ENCODE peak calls at places on chromosomes 3 and 15, in six cellular contexts. One of them, this sample, is unnamed.

GRCh38 chr15:76366714-76367113 is 30.1 kb downstream of the ISL2 start:
- DNase-seq in GM12878: no peak
- DNase-seq in fibroblast of lung: no peak
- DNase-seq in DND-41: no peak
- DNase-seq in astrocyte: no peak
- DNase-seq in IMR-90: no peak
- DNase-seq in this sample: no peak

GRCh38 chr3:30611613-30612421 is 5.4 kb downstream of the TGFBR2 start:
- DNase-seq in GM12878: no peak
- DNase-seq in fibroblast of lung: no peak
- DNase-seq in DND-41: peak
- DNase-seq in astrocyte: peak
- DNase-seq in IMR-90: peak
- DNase-seq in this sample: peak

GRCh38 chr3:64240445-64240844 is 15.2 kb upstream of the PRICKLE2 start:
- DNase-seq in GM12878: no peak
- DNase-seq in fibroblast of lung: no peak
- DNase-seq in DND-41: no peak
- DNase-seq in astrocyte: no peak
- DNase-seq in IMR-90: no peak
- DNase-seq in this sample: no peak

GRCh38 chr15:43776718-43777292 is at the start of gene ELL3:
- DNase-seq in GM12878: no peak
- DNase-seq in fibroblast of lung: peak
- DNase-seq in DND-41: peak
- DNase-seq in astrocyte: no peak
- DNase-seq in IMR-90: peak
- DNase-seq in this sample: no peak

GRCh38 chr15:56732881-56733130 is 503 bp downstream of the ZNF280D start:
- DNase-seq in GM12878: no peak
- DNase-seq in fibroblast of lung: no peak
- DNase-seq in DND-41: no peak
- DNase-seq in astrocyte: peak
- DNase-seq in IMR-90: no peak
- DNase-seq in this sample: no peak

GRCh38 chr15:27589260-27589659 is 509.9 kb downstream of the OCA2 start:
- DNase-seq in GM12878: no peak
- DNase-seq in fibroblast of lung: no peak
- DNase-seq in DND-41: peak
- DNase-seq in astrocyte: no peak
- DNase-seq in IMR-90: no peak
- DNase-seq in this sample: no peak

GRCh38 chr3:73470851-73471250 is 153.9 kb downstream of the PDZRN3 start:
- DNase-seq in GM12878: no peak
- DNase-seq in fibroblast of lung: no peak
- DNase-seq in DND-41: no peak
- DNase-seq in astrocyte: no peak
- DNase-seq in IMR-90: no peak
- DNase-seq in this sample: no peak

GRCh38 chr15:51341366-51342248 is at the start of gene GLDN:
- DNase-seq in GM12878: no peak
- DNase-seq in fibroblast of lung: peak
- DNase-seq in DND-41: no peak
- DNase-seq in astrocyte: peak
- DNase-seq in IMR-90: peak
- DNase-seq in this sample: no peak

GRCh38 chr3:98901032-98901464 is 447 bp downstream of the DCBLD2 start:
- DNase-seq in GM12878: no peak
- DNase-seq in fibroblast of lung: peak
- DNase-seq in DND-41: peak
- DNase-seq in astrocyte: no peak
- DNase-seq in IMR-90: peak
- DNase-seq in this sample: no peak

GRCh38 chr15:43406192-43406591 is 35.3 kb downstream of the TUBGCP4 start:
- DNase-seq in GM12878: no peak
- DNase-seq in fibroblast of lung: no peak
- DNase-seq in DND-41: no peak
- DNase-seq in astrocyte: no peak
- DNase-seq in IMR-90: no peak
- DNase-seq in this sample: no peak

GRCh38 chr3:35044185-35044584 is 595.1 kb upstream of the ARPP21 start:
- DNase-seq in GM12878: no peak
- DNase-seq in fibroblast of lung: no peak
- DNase-seq in DND-41: peak
- DNase-seq in astrocyte: no peak
- DNase-seq in IMR-90: no peak
- DNase-seq in this sample: no peak

GRCh38 chr3:58800032-58800431 is 133.5 kb upstream of the FAM3D start:
- DNase-seq in GM12878: no peak
- DNase-seq in fibroblast of lung: no peak
- DNase-seq in DND-41: no peak
- DNase-seq in astrocyte: no peak
- DNase-seq in IMR-90: no peak
- DNase-seq in this sample: no peak

GRCh38 chr3:139339219-139339906 is 4.5 kb upstream of the MRPS22 start:
- DNase-seq in GM12878: no peak
- DNase-seq in fibroblast of lung: no peak
- DNase-seq in DND-41: no peak
- DNase-seq in astrocyte: peak
- DNase-seq in IMR-90: peak
- DNase-seq in this sample: no peak

GRCh38 chr15:68186671-68187397 is 18.3 kb downstream of the CALML4 start:
- DNase-seq in GM12878: no peak
- DNase-seq in fibroblast of lung: peak
- DNase-seq in DND-41: no peak
- DNase-seq in astrocyte: peak
- DNase-seq in IMR-90: peak
- DNase-seq in this sample: no peak

GRCh38 chr15:59260090-59260489 is 53.4 kb downstream of the LDHAL6B start:
- DNase-seq in GM12878: no peak
- DNase-seq in fibroblast of lung: no peak
- DNase-seq in DND-41: no peak
- DNase-seq in astrocyte: no peak
- DNase-seq in IMR-90: no peak
- DNase-seq in this sample: no peak

GRCh38 chr3:18713576-18713951 is 288.4 kb upstream of the SATB1 start:
- DNase-seq in GM12878: no peak
- DNase-seq in fibroblast of lung: no peak
- DNase-seq in DND-41: no peak
- DNase-seq in astrocyte: no peak
- DNase-seq in IMR-90: no peak
- DNase-seq in this sample: no peak

GRCh38 chr3:178971614-178972013 is 100.0 kb downstream of the ZMAT3 start:
- DNase-seq in GM12878: no peak
- DNase-seq in fibroblast of lung: no peak
- DNase-seq in DND-41: no peak
- DNase-seq in astrocyte: peak
- DNase-seq in IMR-90: peak
- DNase-seq in this sample: peak

GRCh38 chr15:28019594-28020320 is 79.4 kb downstream of the OCA2 start:
- DNase-seq in GM12878: no peak
- DNase-seq in fibroblast of lung: no peak
- DNase-seq in DND-41: no peak
- DNase-seq in astrocyte: no peak
- DNase-seq in IMR-90: no peak
- DNase-seq in this sample: no peak

GRCh38 chr3:189071452-189071851 is 100.3 kb upstream of the TPRG1 start:
- DNase-seq in GM12878: no peak
- DNase-seq in fibroblast of lung: no peak
- DNase-seq in DND-41: no peak
- DNase-seq in astrocyte: no peak
- DNase-seq in IMR-90: no peak
- DNase-seq in this sample: peak

GRCh38 chr15:60079210-60079609 is 75.1 kb downstream of the FOXB1 start:
- DNase-seq in GM12878: no peak
- DNase-seq in fibroblast of lung: no peak
- DNase-seq in DND-41: peak
- DNase-seq in astrocyte: no peak
- DNase-seq in IMR-90: no peak
- DNase-seq in this sample: no peak

GRCh38 chr15:39919740-39920509 is at the start of gene GPR176:
- DNase-seq in GM12878: no peak
- DNase-seq in fibroblast of lung: peak
- DNase-seq in DND-41: no peak
- DNase-seq in astrocyte: peak
- DNase-seq in IMR-90: peak
- DNase-seq in this sample: no peak

GRCh38 chr3:5010706-5011554 is 31.7 kb downstream of the BHLHE40 start:
- DNase-seq in GM12878: no peak
- DNase-seq in fibroblast of lung: no peak
- DNase-seq in DND-41: no peak
- DNase-seq in astrocyte: no peak
- DNase-seq in IMR-90: peak
- DNase-seq in this sample: no peak

GRCh38 chr3:67683522-67683921 is 29.1 kb upstream of the SUCLG2 start:
- DNase-seq in GM12878: no peak
- DNase-seq in fibroblast of lung: no peak
- DNase-seq in DND-41: no peak
- DNase-seq in astrocyte: no peak
- DNase-seq in IMR-90: no peak
- DNase-seq in this sample: no peak

DNA sequence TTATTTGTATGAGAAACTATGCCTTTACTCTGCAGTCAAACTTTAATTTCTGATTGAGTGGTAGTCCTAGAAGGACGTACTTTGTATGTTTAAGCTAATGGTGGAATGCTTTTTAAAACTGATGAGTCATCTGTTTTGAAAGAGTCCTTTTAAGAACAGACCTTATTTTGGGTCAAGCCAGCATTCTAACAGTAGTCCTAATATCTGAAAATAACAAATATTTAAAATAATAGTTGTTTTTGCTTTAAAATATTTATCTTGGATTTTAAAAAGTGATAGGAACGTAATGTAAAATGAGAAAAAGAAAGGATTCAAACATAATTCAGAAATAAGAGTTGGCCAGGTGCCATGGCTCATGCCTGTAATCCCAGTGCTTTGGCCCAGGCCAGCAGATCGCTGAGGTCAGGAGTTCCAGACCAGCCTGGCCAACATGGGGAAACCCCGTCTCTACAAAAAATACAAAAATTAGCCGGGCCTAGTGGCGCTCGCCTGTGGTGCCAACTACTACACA is 1.3 kb upstream of the LRRC58 start:
- DNase-seq in GM12878: no peak
- DNase-seq in fibroblast of lung: peak
- DNase-seq in DND-41: no peak
- DNase-seq in astrocyte: peak
- DNase-seq in IMR-90: peak
- DNase-seq in this sample: peak
- H3K9ac ChIP-seq in GM12878: no peak
- H3K9ac ChIP-seq in fibroblast of lung: no peak
- H3K9ac ChIP-seq in DND-41: no peak
- H3K9ac ChIP-seq in astrocyte: peak
- H3K9ac ChIP-seq in IMR-90: no peak
- H3K9ac ChIP-seq in this sample: no peak

GRCh38 chr3:141743305-141743704 is 5.2 kb downstream of the RNF7 start:
- DNase-seq in GM12878: no peak
- DNase-seq in fibroblast of lung: no peak
- DNase-seq in DND-41: no peak
- DNase-seq in astrocyte: no peak
- DNase-seq in IMR-90: no peak
- DNase-seq in this sample: no peak

GRCh38 chr3:141737828-141738635 is at the start of gene RNF7:
- DNase-seq in GM12878: peak
- DNase-seq in fibroblast of lung: peak
- DNase-seq in DND-41: peak
- DNase-seq in astrocyte: peak
- DNase-seq in IMR-90: peak
- DNase-seq in this sample: peak

GRCh38 chr3:141739731-141740130 is 1.6 kb downstream of the RNF7 start:
- DNase-seq in GM12878: no peak
- DNase-seq in fibroblast of lung: no peak
- DNase-seq in DND-41: no peak
- DNase-seq in astrocyte: no peak
- DNase-seq in IMR-90: no peak
- DNase-seq in this sample: no peak

GRCh38 chr3:141738636-141739363 is 702 bp downstream of the RNF7 start:
- DNase-seq in GM12878: no peak
- DNase-seq in fibroblast of lung: peak
- DNase-seq in DND-41: peak
- DNase-seq in astrocyte: peak
- DNase-seq in IMR-90: peak
- DNase-seq in this sample: no peak

GRCh38 chr3:141740349-141740748 is 2.3 kb downstream of the RNF7 start:
- DNase-seq in GM12878: no peak
- DNase-seq in fibroblast of lung: no peak
- DNase-seq in DND-41: no peak
- DNase-seq in astrocyte: no peak
- DNase-seq in IMR-90: no peak
- DNase-seq in this sample: no peak
- H3K9ac ChIP-seq in GM12878: no peak
- H3K9ac ChIP-seq in fibroblast of lung: no peak
- H3K9ac ChIP-seq in DND-41: peak
- H3K9ac ChIP-seq in astrocyte: peak
- H3K9ac ChIP-seq in IMR-90: no peak
- H3K9ac ChIP-seq in this sample: no peak

GRCh38 chr3:2697589-2697988 is 412.6 kb downstream of the IL5RA start:
- DNase-seq in GM12878: no peak
- DNase-seq in fibroblast of lung: no peak
- DNase-seq in DND-41: no peak
- DNase-seq in astrocyte: no peak
- DNase-seq in IMR-90: no peak
- DNase-seq in this sample: no peak
- H3K9ac ChIP-seq in GM12878: no peak
- H3K9ac ChIP-seq in fibroblast of lung: no peak
- H3K9ac ChIP-seq in DND-41: no peak
- H3K9ac ChIP-seq in astrocyte: no peak
- H3K9ac ChIP-seq in IMR-90: no peak
- H3K9ac ChIP-seq in this sample: no peak

GRCh38 chr3:157464283-157464682 is 27.6 kb downstream of the PTX3 start:
- DNase-seq in GM12878: no peak
- DNase-seq in fibroblast of lung: peak
- DNase-seq in DND-41: no peak
- DNase-seq in astrocyte: peak
- DNase-seq in IMR-90: peak
- DNase-seq in this sample: no peak

GRCh38 chr3:157465741-157466140 is 29.1 kb downstream of the PTX3 start:
- DNase-seq in GM12878: no peak
- DNase-seq in fibroblast of lung: no peak
- DNase-seq in DND-41: no peak
- DNase-seq in astrocyte: no peak
- DNase-seq in IMR-90: no peak
- DNase-seq in this sample: no peak

GRCh38 chr3:157463819-157464218 is 27.2 kb downstream of the PTX3 start:
- DNase-seq in GM12878: no peak
- DNase-seq in fibroblast of lung: no peak
- DNase-seq in DND-41: no peak
- DNase-seq in astrocyte: no peak
- DNase-seq in IMR-90: peak
- DNase-seq in this sample: no peak

GRCh38 chr3:157469571-157470294 is 33.1 kb downstream of the PTX3 start:
- DNase-seq in GM12878: no peak
- DNase-seq in fibroblast of lung: no peak
- DNase-seq in DND-41: no peak
- DNase-seq in astrocyte: no peak
- DNase-seq in IMR-90: no peak
- DNase-seq in this sample: no peak

DNA sequence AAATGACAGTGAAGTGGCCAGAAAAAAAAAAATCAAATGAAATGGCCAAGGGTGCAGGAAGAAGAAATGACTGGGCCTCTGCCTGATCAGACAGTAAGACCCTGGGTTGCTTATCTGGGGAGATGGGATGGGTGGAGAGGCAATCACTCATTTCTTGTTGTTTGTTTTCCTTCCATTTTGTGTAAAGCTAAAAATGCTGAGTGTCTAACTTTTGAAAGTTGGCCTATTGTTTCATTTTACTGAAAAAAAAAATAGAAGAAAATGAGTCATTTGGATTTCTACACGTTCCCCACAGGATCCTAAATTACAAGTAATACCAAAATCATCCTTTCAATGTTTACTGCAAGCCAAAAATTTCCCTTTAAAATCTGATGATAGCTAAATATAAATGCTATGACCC is 30.5 kb downstream of the PTX3 start:
- DNase-seq in GM12878: no peak
- DNase-seq in fibroblast of lung: peak
- DNase-seq in DND-41: no peak
- DNase-seq in astrocyte: peak
- DNase-seq in IMR-90: peak
- DNase-seq in this sample: no peak
- H3K9ac ChIP-seq in GM12878: no peak
- H3K9ac ChIP-seq in fibroblast of lung: no peak
- H3K9ac ChIP-seq in DND-41: no peak
- H3K9ac ChIP-seq in astrocyte: no peak
- H3K9ac ChIP-seq in IMR-90: peak
- H3K9ac ChIP-seq in this sample: no peak